ENCODE peak calls at places on chromosomes 7 and 10, in nine cellular contexts. T, A, U, W, Y, Q, L, C and Z are unnamed samples.

GRCh38 chr10:30985552-30985951 is 46.1 kb downstream of the ZNF438 start:
- DNase-seq in L (no peak), Q (peak), C (no peak), Y (no peak), T (no peak), W (no peak), U (peak), A (no peak), Z (no peak)

GRCh38 chr10:46272863-46273415 is 13.9 kb upstream of the ANTXRL start:
- DNase-seq in Q (no peak), W (no peak), U (no peak), T (no peak), Y (no peak), A (no peak), L (no peak), C (no peak), Z (no peak)

GRCh38 chr7:28872226-28872625 is 85.9 kb downstream of the TRIL start:
- DNase-seq in L (no peak), C (no peak), A (no peak), Y (no peak), U (no peak), W (no peak), T (no peak), Q (no peak), Z (no peak)

GRCh38 chr10:125158528-125159485 is 1.6 kb downstream of the CTBP2 start:
- DNase-seq in Q (peak), C (no peak), Y (no peak), L (no peak), U (no peak), W (no peak), T (peak), A (no peak), Z (no peak)

GRCh38 chr7:26179826-26180497 is 20.6 kb downstream of the HNRNPA2B1 start:
- DNase-seq in Y (no peak), W (no peak), Q (no peak), U (no peak), C (no peak), L (no peak), T (no peak), A (no peak), Z (no peak)

GRCh38 chr10:69910566-69910965 is 108.9 kb downstream of the COL13A1 start:
- DNase-seq in Q (no peak), U (no peak), Y (no peak), C (no peak), W (no peak), L (no peak), A (no peak), T (no peak), Z (no peak)

GRCh38 chr7:84914598-84914997 is 272.3 kb downstream of the SEMA3D start:
- DNase-seq in Q (no peak), Y (no peak), U (no peak), W (no peak), C (no peak), T (no peak), A (no peak), L (no peak), Z (no peak)

GRCh38 chr7:1651031-1651446 is 19.0 kb upstream of the ELFN1 start:
- DNase-seq in A (no peak), C (no peak), W (no peak), T (no peak), Y (no peak), L (no peak), U (no peak), Q (no peak), Z (no peak)

GRCh38 chr10:46558411-46559185 is 2.1 kb upstream of the GPRIN2 start:
- DNase-seq in C (no peak), Q (no peak), U (no peak), Y (no peak), L (no peak), T (peak), W (no peak), A (no peak), Z (no peak)

GRCh38 chr7:132009778-132010177 is 453.4 kb upstream of the PODXL start:
- DNase-seq in A (no peak), Q (no peak), T (peak), U (no peak), L (no peak), Y (peak), C (no peak), W (no peak), Z (no peak)

GRCh38 chr10:24862586-24862985 is 89.8 kb downstream of the PRTFDC1 start:
- DNase-seq in Q (no peak), W (no peak), A (no peak), Y (no peak), T (no peak), L (no peak), U (no peak), C (no peak), Z (no peak)

GRCh38 chr7:92798517-92799249 is 37.7 kb downstream of the CDK6 start:
- DNase-seq in Q (no peak), L (no peak), C (no peak), Y (no peak), A (no peak), W (no peak), U (no peak), T (no peak), Z (no peak)